ENCODE peak calls at places on chromosomes 7 and 10, in four cellular contexts. V is heart left ventricle, L is mammary epithelial cell, P is transverse colon. K is an unnamed sample.

GRCh38 chr7:27110977-27111752 is 8.7 kb upstream of the HOXA2 start:
- DNase-seq in P (no peak), L (peak; percentile 87), V (no peak), K (no peak)

GRCh38 chr10:58560068-58560467 is 47.4 kb downstream of the BICC1 start:
- DNase-seq in L (no peak), P (no peak), V (no peak), K (no peak)

GRCh38 chr10:13991353-13991752 is 339.4 kb downstream of the FRMD4A start:
- DNase-seq in P (no peak), L (no peak), V (no peak), K (no peak)

GRCh38 chr10:14334771-14335170 is 4.0 kb upstream of the FRMD4A start:
- DNase-seq in V (no peak), P (no peak), L (no peak), K (no peak)

GRCh38 chr7:25382175-25382574 is 153.9 kb upstream of the NPVF start:
- DNase-seq in V (no peak), L (no peak), P (no peak), K (no peak)

GRCh38 chr7:18053177-18053928 is 25.7 kb upstream of the PRPS1L1 start:
- DNase-seq in P (no peak), V (no peak), L (peak; percentile 29), K (no peak)

GRCh38 chr7:47948096-47948790 is at the start of gene PKD1L1:
- DNase-seq in V (no peak), L (no peak), P (no peak), K (no peak)

GRCh38 chr7:149422914-149423285 is 38.0 kb downstream of the ZNF777 start:
- DNase-seq in V (peak; percentile 32), L (no peak), P (peak; percentile 37), K (no peak)

GRCh38 chr7:85160223-85160622 is 26.6 kb downstream of the SEMA3D start:
- DNase-seq in L (peak; percentile 90), V (no peak), P (no peak), K (no peak)

GRCh38 chr10:22324413-22324812 is 3.5 kb downstream of the BMI1 start:
- DNase-seq in P (no peak), L (no peak), V (no peak), K (no peak)

GRCh38 chr7:105581066-105581811 is at the start of gene EFCAB10:
- DNase-seq in V (peak; percentile 32), L (peak; percentile 31), P (peak; percentile 60), K (peak; percentile 57)

GRCh38 chr10:133210398-133211140 is 19.4 kb upstream of the UTF1 start:
- DNase-seq in V (no peak), P (no peak), L (no peak), K (no peak)

GRCh38 chr10:26556756-26557640 is 118.9 kb downstream of the APBB1IP start:
- DNase-seq in V (no peak), P (no peak), L (peak; percentile 26), K (no peak)

GRCh38 chr7:71843677-71844076 is 568.5 kb downstream of the CALN1 start:
- DNase-seq in P (no peak), V (no peak), L (no peak), K (no peak)

GRCh38 chr7:103752995-103753394 is 236.5 kb downstream of the RELN start:
- DNase-seq in P (no peak), L (peak; percentile 33), V (no peak), K (no peak)

GRCh38 chr7:77199008-77199966 is at the start of gene FGL2:
- DNase-seq in P (peak; percentile 75), L (peak; percentile 17), V (peak; percentile 76), K (peak; percentile 53)

GRCh38 chr7:108330237-108330636 is 126.0 kb downstream of the NRCAM start:
- DNase-seq in V (no peak), L (no peak), P (no peak), K (no peak)

GRCh38 chr7:147584771-147585193 is 1005.8 kb upstream of the C7orf33 start:
- DNase-seq in L (no peak), V (no peak), P (no peak), K (no peak)

GRCh38 chr10:129936266-129936922 is 27.7 kb downstream of the EBF3 start:
- DNase-seq in L (no peak), V (no peak), P (no peak), K (no peak)

GRCh38 chr7:82339958-82340357 is 103.6 kb downstream of the CACNA2D1 start:
- DNase-seq in V (no peak), L (no peak), P (no peak), K (no peak)

GRCh38 chr7:22487978-22488642 is 11.9 kb downstream of the STEAP1B start:
- DNase-seq in V (no peak), P (no peak), L (no peak), K (no peak)

GRCh38 chr10:49539320-49539885 is 482 bp upstream of the ERCC6 start:
- DNase-seq in P (peak; percentile 57), L (peak; percentile 69), V (peak; percentile 34), K (peak; percentile 50)

GRCh38 chr10:43868362-43868672 is 219.6 kb upstream of the ZNF32 start:
- DNase-seq in P (no peak), L (no peak), V (no peak), K (no peak)

GRCh38 chr7:44114586-44115310 is 8.6 kb downstream of the POLD2 start:
- DNase-seq in P (no peak), L (no peak), V (peak; percentile 76), K (no peak)

GRCh38 chr7:6256709-6257535 is 15.5 kb downstream of the CYTH3 start:
- DNase-seq in L (peak; percentile 39), P (peak; percentile 22), V (peak; percentile 51), K (no peak)

DNA sequence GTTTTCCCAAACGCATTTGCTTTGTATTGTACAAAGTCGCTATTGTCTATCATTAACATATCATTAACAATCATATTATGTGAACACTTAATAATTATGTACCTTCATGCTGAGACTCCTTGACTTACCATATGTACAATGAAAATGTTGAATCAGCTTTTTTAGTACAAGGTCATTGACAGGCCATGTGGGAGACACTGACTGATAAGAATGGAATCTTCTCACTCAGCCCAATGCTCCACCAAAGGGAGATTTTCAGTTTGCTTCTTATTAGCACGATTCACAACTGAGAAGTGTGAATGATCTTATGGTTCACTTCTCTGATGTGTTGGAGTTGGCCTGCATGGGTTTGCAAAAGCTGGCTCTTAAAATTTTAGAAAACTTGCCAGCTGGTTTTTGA is 253.5 kb upstream of the TEX47 start:
- DNase-seq in P (no peak), V (no peak), L (no peak), K (no peak)
- TF ChIP-seq CTCF in P (no peak), V (no peak), L (no peak), K (no peak)

GRCh38 chr7:120857558-120858298 is at the start of gene TSPAN12:
- DNase-seq in P (peak; percentile 79), V (peak; percentile 86), L (peak; percentile 48), K (no peak)
- TF ChIP-seq CTCF in P (peak; percentile 73), V (peak; percentile 50), L (peak; percentile 50), K (peak; percentile 67)

GRCh38 chr7:133412942-133413341 is 160.1 kb downstream of the EXOC4 start:
- DNase-seq in P (no peak), V (no peak), L (no peak), K (no peak)
- TF ChIP-seq CTCF in P (no peak), V (no peak), L (no peak), K (no peak)

GRCh38 chr10:61939575-61940301 is 38.2 kb downstream of the ARID5B start:
- DNase-seq in P (no peak), V (no peak), L (peak; percentile 73), K (no peak)

GRCh38 chr10:61942997-61943457 is 41.5 kb downstream of the ARID5B start:
- DNase-seq in L (peak; percentile 68), P (no peak), V (no peak), K (no peak)

GRCh38 chr10:61944445-61945123 is 43.1 kb downstream of the ARID5B start:
- DNase-seq in V (no peak), L (no peak), P (no peak), K (no peak)

GRCh38 chr10:61941202-61941651 is 39.7 kb downstream of the ARID5B start:
- DNase-seq in V (no peak), L (no peak), P (no peak), K (no peak)

GRCh38 chr10:61943699-61944444 is 42.4 kb downstream of the ARID5B start:
- DNase-seq in P (no peak), V (no peak), L (peak; percentile 59), K (no peak)
- TF ChIP-seq CTCF in P (no peak), V (peak; percentile 13), L (peak; percentile 29), K (no peak)

DNA sequence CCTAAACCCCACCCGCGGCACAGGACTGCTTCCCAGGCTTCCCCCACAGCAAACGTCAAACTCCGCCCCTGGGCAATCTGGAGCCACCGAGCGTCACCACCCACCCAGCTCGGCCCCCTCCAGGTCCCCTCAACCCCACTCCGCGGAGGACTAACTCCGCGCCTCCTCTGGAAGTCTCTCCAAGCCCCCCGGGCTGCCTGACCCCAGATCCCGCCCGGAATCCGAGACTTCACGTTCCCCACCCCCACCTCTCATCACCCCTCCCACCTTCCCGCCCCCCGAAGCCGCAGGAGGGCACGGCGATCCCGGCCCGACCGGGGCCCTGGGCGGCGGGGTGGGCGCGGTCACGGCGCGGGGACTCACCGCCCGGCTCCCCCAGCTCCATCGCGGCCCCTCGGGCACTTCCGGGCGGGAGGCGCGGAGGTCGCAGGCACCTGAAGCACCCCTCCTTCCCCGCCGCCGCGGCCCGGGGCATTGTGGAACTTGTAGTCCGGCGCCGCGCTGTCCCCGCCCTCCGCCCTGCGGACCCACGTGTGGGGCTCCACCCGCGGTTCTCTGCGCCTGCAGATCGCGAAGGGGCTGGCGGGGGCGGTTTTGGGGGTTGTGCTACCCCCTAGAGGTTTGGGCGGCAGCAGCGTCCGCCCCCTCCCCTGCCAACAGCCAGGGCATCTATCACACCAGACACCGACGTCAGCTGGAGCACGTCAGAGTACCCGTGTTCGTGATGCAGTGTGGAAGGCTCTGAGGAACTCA is at the start of gene TMUB1:
- DNase-seq in L (peak; percentile 35), P (peak; percentile 86), V (peak; percentile 85), K (peak; percentile 89)
- TF ChIP-seq CTCF in L (no peak), P (no peak), V (no peak), K (no peak)

GRCh38 chr7:152076324-152076821 is 50.9 kb downstream of the GALNT11 start:
- DNase-seq in L (no peak), P (peak; percentile 47), V (no peak), K (no peak)
- TF ChIP-seq CTCF in L (peak; percentile 42), P (peak; percentile 44), V (peak; percentile 35), K (peak; percentile 72)

GRCh38 chr10:60208676-60209269 is 180.9 kb downstream of the ANK3 start:
- DNase-seq in V (no peak), L (peak; percentile 21), P (no peak), K (no peak)
- TF ChIP-seq CTCF in V (peak; percentile 52), L (peak; percentile 81), P (peak; percentile 72), K (peak; percentile 60)

DNA sequence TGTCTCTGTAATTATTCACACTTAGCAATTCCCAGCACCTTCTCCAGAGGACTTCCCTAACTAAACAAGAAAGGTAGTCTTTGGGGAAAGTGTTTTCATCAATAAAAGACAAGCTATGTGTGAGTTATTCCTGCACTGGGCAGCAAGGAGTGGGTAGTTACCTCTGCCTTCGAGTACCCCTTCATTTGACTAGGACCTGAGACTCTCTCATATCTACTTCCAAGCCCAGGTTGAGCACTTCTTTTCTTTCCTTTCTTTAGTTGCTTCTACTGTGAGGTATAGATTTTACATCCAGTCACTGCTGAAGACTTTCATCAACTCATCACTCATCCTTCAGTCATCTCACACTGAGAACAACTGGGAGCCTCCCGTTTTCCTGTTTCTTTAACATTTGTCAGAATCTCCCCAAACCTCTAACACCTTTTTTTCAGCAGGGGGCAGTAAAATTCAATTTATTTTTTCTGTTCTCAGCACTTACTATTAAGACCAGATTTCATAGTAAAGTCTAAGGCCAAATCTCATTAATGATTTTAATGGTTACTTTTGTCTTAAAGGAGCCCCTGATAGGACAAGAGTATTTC is 80.1 kb upstream of the PRSS1 start:
- DNase-seq in L (peak; percentile 4), V (no peak), P (no peak), K (no peak)
- TF ChIP-seq CTCF in L (peak; percentile 28), V (no peak), P (no peak), K (peak; percentile 35)

K was measured in CD14-positive monocyte.